ENCODE peak calls at places on chromosome 15, in five cellular contexts. One of them, this sample, is unnamed.

GRCh38 chr15:56798639-56799038 is 65.3 kb upstream of the ZNF280D start:
- DNase-seq in stimulated activated naive CD8-positive, alpha-beta T cell treated with anti-CD3 and anti-CD28 coated beads, Interleukin-15, Interleukin-2, amounts not matched to agents 100 U/mL and 50 U/mL, for 24 hours: peak
- DNase-seq in OCI-LY7: no peak
- DNase-seq in LoVo: no peak
- DNase-seq in stimulated activated CD4-positive, alpha-beta T cell treated with anti-CD3 and anti-CD28 coated beads, TNF-alpha, amount 100 ng/mL, for 4 hours: no peak
- DNase-seq in this sample: no peak

GRCh38 chr15:51536965-51537574 is 85.5 kb downstream of the DMXL2 start:
- DNase-seq in stimulated activated naive CD8-positive, alpha-beta T cell treated with anti-CD3 and anti-CD28 coated beads, Interleukin-15, Interleukin-2, amounts not matched to agents 100 U/mL and 50 U/mL, for 24 hours: no peak
- DNase-seq in OCI-LY7: peak
- DNase-seq in LoVo: peak
- DNase-seq in stimulated activated CD4-positive, alpha-beta T cell treated with anti-CD3 and anti-CD28 coated beads, TNF-alpha, amount 100 ng/mL, for 4 hours: no peak
- DNase-seq in this sample: no peak

GRCh38 chr15:69891070-69891491 is 206.6 kb downstream of the TLE3 start:
- DNase-seq in stimulated activated naive CD8-positive, alpha-beta T cell treated with anti-CD3 and anti-CD28 coated beads, Interleukin-15, Interleukin-2, amounts not matched to agents 100 U/mL and 50 U/mL, for 24 hours: no peak
- DNase-seq in OCI-LY7: no peak
- DNase-seq in LoVo: no peak
- DNase-seq in stimulated activated CD4-positive, alpha-beta T cell treated with anti-CD3 and anti-CD28 coated beads, TNF-alpha, amount 100 ng/mL, for 4 hours: no peak
- DNase-seq in this sample: no peak

GRCh38 chr15:92116320-92116719 is 262.8 kb downstream of the SLCO3A1 start:
- DNase-seq in stimulated activated naive CD8-positive, alpha-beta T cell treated with anti-CD3 and anti-CD28 coated beads, Interleukin-15, Interleukin-2, amounts not matched to agents 100 U/mL and 50 U/mL, for 24 hours: no peak
- DNase-seq in OCI-LY7: no peak
- DNase-seq in LoVo: no peak
- DNase-seq in stimulated activated CD4-positive, alpha-beta T cell treated with anti-CD3 and anti-CD28 coated beads, TNF-alpha, amount 100 ng/mL, for 4 hours: no peak
- DNase-seq in this sample: no peak

GRCh38 chr15:37133619-37134018 is 33.3 kb upstream of the MEIS2 start:
- DNase-seq in stimulated activated naive CD8-positive, alpha-beta T cell treated with anti-CD3 and anti-CD28 coated beads, Interleukin-15, Interleukin-2, amounts not matched to agents 100 U/mL and 50 U/mL, for 24 hours: no peak
- DNase-seq in OCI-LY7: peak
- DNase-seq in LoVo: no peak
- DNase-seq in stimulated activated CD4-positive, alpha-beta T cell treated with anti-CD3 and anti-CD28 coated beads, TNF-alpha, amount 100 ng/mL, for 4 hours: no peak
- DNase-seq in this sample: no peak

GRCh38 chr15:70088427-70088826 is 9.3 kb downstream of the TLE3 start:
- DNase-seq in stimulated activated naive CD8-positive, alpha-beta T cell treated with anti-CD3 and anti-CD28 coated beads, Interleukin-15, Interleukin-2, amounts not matched to agents 100 U/mL and 50 U/mL, for 24 hours: no peak
- DNase-seq in OCI-LY7: no peak
- DNase-seq in LoVo: no peak
- DNase-seq in stimulated activated CD4-positive, alpha-beta T cell treated with anti-CD3 and anti-CD28 coated beads, TNF-alpha, amount 100 ng/mL, for 4 hours: no peak
- DNase-seq in this sample: no peak

GRCh38 chr15:77862651-77863104 is 214.8 kb downstream of the TBC1D2B start:
- DNase-seq in stimulated activated naive CD8-positive, alpha-beta T cell treated with anti-CD3 and anti-CD28 coated beads, Interleukin-15, Interleukin-2, amounts not matched to agents 100 U/mL and 50 U/mL, for 24 hours: no peak
- DNase-seq in OCI-LY7: no peak
- DNase-seq in LoVo: no peak
- DNase-seq in stimulated activated CD4-positive, alpha-beta T cell treated with anti-CD3 and anti-CD28 coated beads, TNF-alpha, amount 100 ng/mL, for 4 hours: no peak
- DNase-seq in this sample: no peak

GRCh38 chr15:74631935-74632560 is 16.4 kb downstream of the CLK3 start:
- DNase-seq in stimulated activated naive CD8-positive, alpha-beta T cell treated with anti-CD3 and anti-CD28 coated beads, Interleukin-15, Interleukin-2, amounts not matched to agents 100 U/mL and 50 U/mL, for 24 hours: peak
- DNase-seq in OCI-LY7: peak
- DNase-seq in LoVo: peak
- DNase-seq in stimulated activated CD4-positive, alpha-beta T cell treated with anti-CD3 and anti-CD28 coated beads, TNF-alpha, amount 100 ng/mL, for 4 hours: peak
- DNase-seq in this sample: no peak

GRCh38 chr15:73440571-73440970 is 2.4 kb upstream of the REC114 start:
- DNase-seq in stimulated activated naive CD8-positive, alpha-beta T cell treated with anti-CD3 and anti-CD28 coated beads, Interleukin-15, Interleukin-2, amounts not matched to agents 100 U/mL and 50 U/mL, for 24 hours: no peak
- DNase-seq in OCI-LY7: no peak
- DNase-seq in LoVo: no peak
- DNase-seq in stimulated activated CD4-positive, alpha-beta T cell treated with anti-CD3 and anti-CD28 coated beads, TNF-alpha, amount 100 ng/mL, for 4 hours: no peak
- DNase-seq in this sample: no peak

GRCh38 chr15:90790057-90790456 is 72.9 kb downstream of the BLM start:
- DNase-seq in stimulated activated naive CD8-positive, alpha-beta T cell treated with anti-CD3 and anti-CD28 coated beads, Interleukin-15, Interleukin-2, amounts not matched to agents 100 U/mL and 50 U/mL, for 24 hours: no peak
- DNase-seq in OCI-LY7: no peak
- DNase-seq in LoVo: no peak
- DNase-seq in stimulated activated CD4-positive, alpha-beta T cell treated with anti-CD3 and anti-CD28 coated beads, TNF-alpha, amount 100 ng/mL, for 4 hours: no peak
- DNase-seq in this sample: no peak

This sample was measured in astrocyte.